ENCODE peak calls at places on chromosome 15, in six cellular contexts. W is NT2/D1, R is IMR-90, F is PC-3, D is SK-N-SH, K is neural progenitor cell. T is an unnamed sample. For H3K4me1, the result is how much of the 10 kb centered on the place peaks cover.

GRCh38 chr15:89860851-89861360 is 32.9 kb downstream of the AP3S2 start:
- DNase-seq in F (no peak), W (no peak), R (no peak), K (no peak), D (peak), T (no peak)

GRCh38 chr15:58957101-58957973 is 23.9 kb upstream of the SLTM start:
- DNase-seq in K (peak), R (peak), W (peak), D (peak), F (peak), T (peak)

GRCh38 chr15:66912441-66912840 is 153.0 kb upstream of the SMAD3 start:
- DNase-seq in F (no peak), W (no peak), R (no peak), K (no peak), D (no peak), T (peak)

GRCh38 chr15:74950078-74951000 is 6.2 kb downstream of the RPP25 start:
- DNase-seq in F (peak), K (peak), R (peak), W (peak), D (peak), T (peak)

GRCh38 chr15:95302206-95302605 is 1028.3 kb upstream of the NR2F2 start:
- DNase-seq in R (no peak), W (no peak), D (no peak), K (no peak), F (no peak), T (no peak)

GRCh38 chr15:45328663-45329062 is 49.7 kb downstream of the GATM start:
- DNase-seq in R (no peak), W (no peak), F (peak), D (no peak), K (no peak), T (no peak)

GRCh38 chr15:57273366-57273765 is 102.9 kb upstream of the CGNL1 start:
- DNase-seq in F (no peak), R (no peak), D (no peak), W (no peak), K (no peak), T (no peak)

GRCh38 chr15:29422606-29423005 is 153.0 kb upstream of the NSMCE3 start:
- DNase-seq in K (no peak), W (no peak), F (no peak), D (no peak), R (no peak), T (no peak)

GRCh38 chr15:47824185-47824584 is 106.9 kb downstream of the SEMA6D start:
- DNase-seq in D (no peak), F (no peak), R (no peak), W (no peak), K (no peak), T (no peak)

GRCh38 chr15:79370716-79371115 is 59.8 kb downstream of the TMED3 start:
- DNase-seq in K (no peak), D (no peak), R (peak), W (no peak), F (no peak), T (peak)

GRCh38 chr15:34039506-34040123 is 611 bp upstream of the AVEN start:
- DNase-seq in D (peak), R (peak), F (no peak), K (no peak), W (no peak), T (no peak)

GRCh38 chr15:85164841-85165466 is 183.3 kb downstream of the PDE8A start:
- DNase-seq in F (peak), R (no peak), D (no peak), K (no peak), W (peak), T (no peak)

GRCh38 chr15:98501632-98502031 is 146.7 kb upstream of the IGF1R start:
- DNase-seq in K (no peak), R (no peak), F (no peak), W (no peak), D (no peak), T (peak)

GRCh38 chr15:96355561-96356129 is 25.1 kb downstream of the NR2F2 start:
- DNase-seq in W (no peak), R (no peak), F (no peak), D (no peak), K (peak), T (no peak)

GRCh38 chr15:98966036-98966787 is 41.4 kb downstream of the PGPEP1L start:
- DNase-seq in D (no peak), W (no peak), R (peak), K (no peak), F (no peak), T (peak)

GRCh38 chr15:66189291-66189690 is 64.3 kb downstream of the MEGF11 start:
- DNase-seq in W (no peak), K (no peak), F (no peak), R (no peak), D (no peak), T (peak)

GRCh38 chr15:58241872-58242271 is 103.7 kb downstream of the AQP9 start:
- DNase-seq in F (peak), R (no peak), W (no peak), K (no peak), D (no peak), T (no peak)

GRCh38 chr15:90916461-90916860 is 13.4 kb downstream of the MAN2A2 start:
- DNase-seq in F (no peak), D (no peak), W (no peak), K (no peak), R (no peak), T (no peak)

GRCh38 chr15:69853572-69853971 is 244.1 kb downstream of the TLE3 start:
- DNase-seq in F (peak), D (no peak), W (peak), R (peak), K (peak), T (peak)

GRCh38 chr15:64930019-64930652 is 18.4 kb downstream of the ANKDD1A start:
- DNase-seq in F (no peak), W (no peak), D (no peak), R (no peak), K (no peak), T (no peak)

GRCh38 chr15:90201150-90201943 is at the start of gene SEMA4B:
- DNase-seq in W (peak), R (peak), K (peak), F (peak), D (peak), T (peak)

GRCh38 chr15:50544368-50544767 is 2.1 kb downstream of the USP50 start:
- DNase-seq in R (no peak), F (no peak), W (no peak), K (no peak), D (no peak), T (peak)

GRCh38 chr15:43777293-43777819 is 590 bp upstream of the ELL3 start:
- DNase-seq in D (peak), K (peak), F (peak), R (peak), W (peak), T (peak)

GRCh38 chr15:45583731-45584639 is 3.2 kb upstream of the BLOC1S6 start:
- DNase-seq in F (no peak), D (no peak), R (no peak), K (no peak), W (no peak), T (peak)

GRCh38 chr15:62607643-62608042 is 434.9 kb upstream of the TPM1 start:
- DNase-seq in W (no peak), R (peak), F (no peak), D (no peak), K (no peak), T (no peak)

GRCh38 chr15:85897818-85898717 is 103.3 kb upstream of the KLHL25 start:
- DNase-seq in R (no peak), W (peak), K (peak), D (no peak), F (no peak), T (peak)

GRCh38 chr15:71448688-71449114 is 333.4 kb downstream of the THSD4 start:
- DNase-seq in R (peak), W (no peak), D (peak), K (peak), F (peak), T (peak)

GRCh38 chr15:75349851-75350588 is 3.2 kb downstream of the NEIL1 start:
- DNase-seq in W (no peak), R (no peak), D (no peak), F (no peak), K (no peak), T (no peak)

GRCh38 chr15:58114388-58114787 is 23.8 kb upstream of the AQP9 start:
- DNase-seq in D (no peak), R (no peak), K (no peak), W (no peak), F (no peak), T (no peak)

GRCh38 chr15:52466134-52466701 is 62.5 kb downstream of the MYO5A start:
- DNase-seq in R (no peak), F (no peak), D (no peak), K (peak), W (no peak), T (peak)

GRCh38 chr15:83837946-83838571 is 184.1 kb downstream of the ADAMTSL3 start:
- DNase-seq in D (peak), R (peak), K (peak), F (peak), W (peak), T (peak)

GRCh38 chr15:83365370-83365938 is 81.0 kb upstream of the BNC1 start:
- DNase-seq in W (no peak), F (peak), D (peak), R (peak), K (peak), T (peak)

GRCh38 chr15:68348064-68348463 is 70.5 kb downstream of the FEM1B start:
- DNase-seq in R (peak), D (no peak), W (no peak), F (no peak), K (no peak), T (no peak)

GRCh38 chr15:98611808-98612207 is 36.5 kb upstream of the IGF1R start:
- DNase-seq in D (no peak), K (no peak), R (no peak), F (no peak), W (no peak), T (peak)

GRCh38 chr15:49831206-49831965 is 210.5 kb downstream of the DTWD1 start:
- DNase-seq in K (no peak), F (peak), R (peak), D (no peak), W (no peak), T (no peak)

GRCh38 chr15:80561500-80561899 is 133.6 kb upstream of the ABHD17C start:
- DNase-seq in D (no peak), K (no peak), W (no peak), F (no peak), R (peak), T (no peak)

GRCh38 chr15:80560601-80561025 is 134.5 kb upstream of the ABHD17C start:
- DNase-seq in F (no peak), D (peak), W (no peak), R (no peak), K (no peak), T (no peak)

GRCh38 chr15:80562846-80563245 is 132.3 kb upstream of the ABHD17C start:
- DNase-seq in K (no peak), W (no peak), F (no peak), R (no peak), D (no peak), T (no peak)

GRCh38 chr15:80563372-80563997 is 131.6 kb upstream of the ABHD17C start:
- DNase-seq in F (no peak), W (no peak), D (no peak), R (no peak), K (no peak), T (no peak)

DNA sequence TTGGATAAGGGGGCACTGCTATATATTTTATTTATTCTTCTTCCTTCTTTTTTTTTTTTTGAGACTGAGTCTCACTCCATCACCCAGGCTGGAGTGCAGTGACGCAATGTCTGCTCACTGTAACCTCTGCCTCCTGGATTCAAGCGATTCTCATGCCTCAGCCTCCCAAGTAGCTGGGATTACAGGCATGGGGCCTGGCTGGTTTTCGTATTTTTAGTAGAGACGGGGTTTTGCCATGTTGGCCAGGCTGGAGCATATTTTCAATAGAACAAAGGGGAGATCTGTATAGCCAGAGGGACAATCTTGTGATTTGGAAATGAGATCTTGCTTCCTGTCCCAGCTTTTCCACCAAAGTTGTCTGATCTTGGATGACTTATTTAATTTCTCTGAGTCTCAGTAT is 133.1 kb upstream of the ABHD17C start:
- DNase-seq in F (no peak), R (peak), D (no peak), K (no peak), W (no peak), T (no peak)
- H3K9ac ChIP-seq in F (no peak), R (no peak), D (no peak), K (no peak), W (no peak), T (no peak)

GRCh38 chr15:25717861-25718504 is 145.1 kb downstream of the ATP10A start:
- DNase-seq in R (no peak), F (no peak), W (no peak), D (no peak), K (no peak), T (peak)
- H3K4me1 ChIP-seq in R (under half), F (under half), W (under half), D (under half), K (under half), T (under half)

GRCh38 chr15:31396881-31397560 is 70.4 kb downstream of the KLF13 start:
- DNase-seq in F (peak), R (peak), W (peak), D (peak), K (peak), T (peak)
- H3K9ac ChIP-seq in F (no peak), R (no peak), W (no peak), D (no peak), K (no peak), T (no peak)

GRCh38 chr15:92881838-92882696 is 18.1 kb upstream of the CHD2 start:
- DNase-seq in K (peak), D (peak), R (peak), W (peak), F (peak), T (peak)

GRCh38 chr15:92879949-92880725 is 20.0 kb upstream of the CHD2 start:
- DNase-seq in R (no peak), W (no peak), K (peak), D (no peak), F (no peak), T (no peak)

GRCh38 chr15:92881570-92881837 is 18.6 kb upstream of the CHD2 start:
- DNase-seq in R (no peak), K (no peak), D (no peak), W (no peak), F (no peak), T (no peak)

GRCh38 chr15:92882697-92883642 is 17.2 kb upstream of the CHD2 start:
- DNase-seq in W (no peak), R (no peak), F (no peak), D (peak), K (peak), T (no peak)

GRCh38 chr15:92880796-92881569 is 19.1 kb upstream of the CHD2 start:
- DNase-seq in F (no peak), K (peak), W (no peak), D (no peak), R (no peak), T (no peak)
- H3K4me1 ChIP-seq in F (under half), K (under half), W (under half), D (under half), R (under half), T (under half)

GRCh38 chr15:78304487-78305413 is 5.3 kb upstream of the SKIC8 start:
- DNase-seq in W (no peak), K (no peak), F (no peak), D (no peak), R (no peak), T (peak)
- H3K9ac ChIP-seq in W (no peak), K (no peak), F (no peak), D (no peak), R (no peak), T (no peak)